ENCODE peak calls at places on chromosomes 6 and 20, in nine cellular contexts. One of them, this sample, is unnamed.

GRCh38 chr6:166485651-166486535 is 100.6 kb downstream of the RAMACL start:
- DNase-seq in ovary: no peak
- DNase-seq in adrenal gland: no peak
- DNase-seq in breast epithelium: peak; percentile 30
- DNase-seq in suprapubic skin: no peak
- DNase-seq in upper lobe of left lung: no peak
- DNase-seq in spleen: peak; percentile 70
- DNase-seq in uterus: no peak
- DNase-seq in body of pancreas: no peak
- DNase-seq in this sample: no peak

GRCh38 chr20:35558416-35558815 is 16.5 kb downstream of the ERGIC3 start:
- DNase-seq in spleen: no peak
- DNase-seq in ovary: no peak
- DNase-seq in body of pancreas: no peak
- DNase-seq in uterus: no peak
- DNase-seq in upper lobe of left lung: no peak
- DNase-seq in suprapubic skin: no peak
- DNase-seq in adrenal gland: no peak
- DNase-seq in breast epithelium: no peak
- DNase-seq in this sample: no peak

GRCh38 chr20:64116541-64117423 is 9.4 kb upstream of the NPBWR2 start:
- DNase-seq in upper lobe of left lung: peak; percentile 4
- DNase-seq in ovary: no peak
- DNase-seq in body of pancreas: no peak
- DNase-seq in breast epithelium: peak; percentile 40
- DNase-seq in suprapubic skin: peak; percentile 51
- DNase-seq in adrenal gland: peak; percentile 10
- DNase-seq in uterus: no peak
- DNase-seq in spleen: no peak
- DNase-seq in this sample: no peak

GRCh38 chr20:8901237-8902025 is 167.5 kb upstream of the PLCB4 start:
- DNase-seq in uterus: peak; percentile 69
- DNase-seq in spleen: no peak
- DNase-seq in upper lobe of left lung: no peak
- DNase-seq in suprapubic skin: no peak
- DNase-seq in breast epithelium: no peak
- DNase-seq in ovary: peak; percentile 15
- DNase-seq in adrenal gland: no peak
- DNase-seq in body of pancreas: no peak
- DNase-seq in this sample: no peak

GRCh38 chr6:65259080-65259479 is 447.9 kb downstream of the EYS start:
- DNase-seq in suprapubic skin: no peak
- DNase-seq in ovary: no peak
- DNase-seq in uterus: no peak
- DNase-seq in adrenal gland: no peak
- DNase-seq in body of pancreas: no peak
- DNase-seq in breast epithelium: no peak
- DNase-seq in upper lobe of left lung: no peak
- DNase-seq in spleen: no peak
- DNase-seq in this sample: no peak

GRCh38 chr6:89443658-89444057 is 10.7 kb downstream of the ANKRD6 start:
- DNase-seq in upper lobe of left lung: no peak
- DNase-seq in uterus: no peak
- DNase-seq in spleen: no peak
- DNase-seq in suprapubic skin: no peak
- DNase-seq in adrenal gland: no peak
- DNase-seq in breast epithelium: no peak
- DNase-seq in ovary: no peak
- DNase-seq in body of pancreas: no peak
- DNase-seq in this sample: no peak

GRCh38 chr6:152575621-152576150 is 61.5 kb downstream of the SYNE1 start:
- DNase-seq in spleen: no peak
- DNase-seq in uterus: no peak
- DNase-seq in upper lobe of left lung: peak; percentile 52
- DNase-seq in body of pancreas: no peak
- DNase-seq in adrenal gland: peak; percentile 21
- DNase-seq in ovary: no peak
- DNase-seq in breast epithelium: no peak
- DNase-seq in suprapubic skin: no peak
- DNase-seq in this sample: no peak

GRCh38 chr6:146358341-146359046 is 185.1 kb upstream of the RAB32 start:
- DNase-seq in suprapubic skin: no peak
- DNase-seq in upper lobe of left lung: no peak
- DNase-seq in spleen: no peak
- DNase-seq in ovary: no peak
- DNase-seq in adrenal gland: no peak
- DNase-seq in uterus: no peak
- DNase-seq in body of pancreas: no peak
- DNase-seq in breast epithelium: no peak
- DNase-seq in this sample: no peak

GRCh38 chr20:47466193-47466592 is 35.5 kb upstream of the NCOA3 start:
- DNase-seq in upper lobe of left lung: no peak
- DNase-seq in ovary: no peak
- DNase-seq in uterus: no peak
- DNase-seq in spleen: no peak
- DNase-seq in body of pancreas: no peak
- DNase-seq in suprapubic skin: no peak
- DNase-seq in breast epithelium: no peak
- DNase-seq in adrenal gland: no peak
- DNase-seq in this sample: no peak

GRCh38 chr20:46151936-46152335 is 33.8 kb downstream of the CD40 start:
- DNase-seq in adrenal gland: no peak
- DNase-seq in upper lobe of left lung: no peak
- DNase-seq in spleen: peak; percentile 54
- DNase-seq in uterus: no peak
- DNase-seq in suprapubic skin: no peak
- DNase-seq in breast epithelium: no peak
- DNase-seq in ovary: no peak
- DNase-seq in body of pancreas: peak; percentile 14
- DNase-seq in this sample: no peak

GRCh38 chr6:12265795-12266194 is 24.4 kb upstream of the EDN1 start:
- DNase-seq in uterus: no peak
- DNase-seq in adrenal gland: no peak
- DNase-seq in body of pancreas: no peak
- DNase-seq in suprapubic skin: no peak
- DNase-seq in spleen: no peak
- DNase-seq in ovary: no peak
- DNase-seq in upper lobe of left lung: peak; percentile 39
- DNase-seq in breast epithelium: no peak
- DNase-seq in this sample: no peak

GRCh38 chr6:12261502-12261901 is 28.7 kb upstream of the EDN1 start:
- DNase-seq in uterus: no peak
- DNase-seq in breast epithelium: no peak
- DNase-seq in adrenal gland: no peak
- DNase-seq in upper lobe of left lung: no peak
- DNase-seq in body of pancreas: no peak
- DNase-seq in suprapubic skin: no peak
- DNase-seq in ovary: no peak
- DNase-seq in spleen: no peak
- DNase-seq in this sample: no peak

GRCh38 chr6:12263403-12263802 is 26.8 kb upstream of the EDN1 start:
- DNase-seq in body of pancreas: no peak
- DNase-seq in ovary: no peak
- DNase-seq in suprapubic skin: no peak
- DNase-seq in adrenal gland: no peak
- DNase-seq in uterus: no peak
- DNase-seq in breast epithelium: no peak
- DNase-seq in spleen: no peak
- DNase-seq in upper lobe of left lung: no peak
- DNase-seq in this sample: no peak

GRCh38 chr6:12260458-12261041 is 29.6 kb upstream of the EDN1 start:
- DNase-seq in adrenal gland: no peak
- DNase-seq in ovary: no peak
- DNase-seq in uterus: no peak
- DNase-seq in upper lobe of left lung: no peak
- DNase-seq in suprapubic skin: no peak
- DNase-seq in breast epithelium: no peak
- DNase-seq in body of pancreas: no peak
- DNase-seq in spleen: no peak
- DNase-seq in this sample: no peak

DNA sequence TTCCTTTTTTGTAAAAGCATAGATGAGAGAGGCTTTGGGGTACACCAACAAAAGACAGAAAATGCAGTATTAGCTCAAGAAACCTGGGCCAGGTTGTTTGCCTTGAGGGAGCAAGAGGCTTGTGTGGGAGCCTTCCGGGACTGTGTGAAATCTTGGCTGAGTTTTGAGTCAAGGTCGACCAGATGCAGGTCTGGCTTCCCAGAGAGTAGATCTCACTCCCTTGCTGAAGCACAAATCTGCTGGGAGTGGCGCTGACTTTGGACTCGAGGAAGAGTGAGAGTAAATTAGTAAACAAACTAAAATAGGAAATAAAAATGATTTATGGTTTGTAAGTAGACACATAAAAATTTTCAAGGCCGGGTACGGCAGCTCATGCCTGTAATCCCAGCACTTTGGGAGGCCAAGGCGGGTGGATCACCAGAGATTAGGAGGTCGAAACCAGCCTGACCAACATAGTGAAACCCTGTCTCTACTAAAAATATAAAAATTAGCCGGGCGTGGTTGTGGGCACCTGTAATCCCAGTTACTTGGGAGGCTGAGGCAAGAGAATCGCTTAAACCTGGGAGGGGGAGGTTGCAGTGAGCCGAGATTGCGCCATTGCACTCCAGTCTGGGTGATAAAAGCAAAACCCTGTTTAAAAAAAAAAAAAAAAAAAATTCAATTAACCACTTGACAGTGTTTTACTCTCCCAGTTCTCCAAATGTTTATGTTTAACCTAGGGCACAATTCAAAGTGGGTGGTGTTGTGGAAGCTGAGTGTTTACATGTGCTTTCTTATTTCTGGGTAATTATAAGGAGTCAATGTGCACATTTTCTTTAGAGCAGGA is 27.7 kb upstream of the EDN1 start:
- DNase-seq in upper lobe of left lung: no peak
- DNase-seq in suprapubic skin: no peak
- DNase-seq in spleen: no peak
- DNase-seq in breast epithelium: no peak
- DNase-seq in body of pancreas: peak; percentile 46
- DNase-seq in adrenal gland: peak; percentile 39
- DNase-seq in uterus: peak; percentile 15
- DNase-seq in ovary: no peak
- DNase-seq in this sample: no peak
- TF ChIP-seq POLR2A in upper lobe of left lung: no peak
- TF ChIP-seq POLR2A in suprapubic skin: no peak
- TF ChIP-seq POLR2A in spleen: no peak
- TF ChIP-seq POLR2A in breast epithelium: no peak
- TF ChIP-seq POLR2A in body of pancreas: no peak
- TF ChIP-seq POLR2A in adrenal gland: no peak
- TF ChIP-seq POLR2A in uterus: no peak
- TF ChIP-seq POLR2A in ovary: no peak
- TF ChIP-seq POLR2A in this sample: no peak

GRCh38 chr6:113564401-113565161 is 292.6 kb upstream of the MARCKS start:
- DNase-seq in adrenal gland: peak; percentile 53
- DNase-seq in breast epithelium: peak; percentile 54
- DNase-seq in suprapubic skin: peak; percentile 81
- DNase-seq in upper lobe of left lung: peak; percentile 63
- DNase-seq in spleen: peak; percentile 85
- DNase-seq in body of pancreas: peak; percentile 87
- DNase-seq in uterus: peak; percentile 77
- DNase-seq in ovary: peak; percentile 51
- DNase-seq in this sample: peak; percentile 14
- H3K27ac ChIP-seq in adrenal gland: no peak overlapping the region
- H3K27ac ChIP-seq in breast epithelium: peak overlapping the region; percentile 68
- H3K27ac ChIP-seq in suprapubic skin: peak overlapping the region; percentile 52
- H3K27ac ChIP-seq in upper lobe of left lung: peak overlapping the region; percentile 24
- H3K27ac ChIP-seq in spleen: peak overlapping the region; percentile 50
- H3K27ac ChIP-seq in body of pancreas: peak overlapping the region; percentile 79
- H3K27ac ChIP-seq in uterus: peak overlapping the region; percentile 70
- H3K27ac ChIP-seq in ovary: no peak overlapping the region
- H3K27ac ChIP-seq in this sample: peak overlapping the region; percentile 64

DNA sequence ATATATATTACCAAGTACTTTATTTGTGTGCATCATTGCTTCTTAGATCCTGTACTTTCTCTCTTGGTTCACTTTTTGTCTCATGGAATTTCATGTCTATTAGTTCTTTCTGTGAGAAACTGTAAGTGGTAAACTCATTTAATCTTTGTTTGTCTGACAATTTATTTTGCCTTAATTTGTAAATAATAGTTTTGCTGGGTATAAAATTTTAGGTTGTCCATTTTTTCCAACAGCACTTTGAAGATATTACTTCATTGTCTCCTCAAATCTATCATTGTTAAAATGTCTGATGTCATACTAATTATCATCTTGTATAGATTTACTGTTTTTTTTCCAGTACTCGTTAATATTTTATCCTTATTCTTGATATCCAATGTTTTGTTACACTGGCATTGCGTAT is 205.2 kb upstream of the CDYL start:
- DNase-seq in ovary: no peak
- DNase-seq in spleen: no peak
- DNase-seq in suprapubic skin: no peak
- DNase-seq in uterus: no peak
- DNase-seq in body of pancreas: no peak
- DNase-seq in breast epithelium: no peak
- DNase-seq in adrenal gland: no peak
- DNase-seq in upper lobe of left lung: no peak
- DNase-seq in this sample: no peak
- H3K27me3 ChIP-seq in ovary: no peaks in the 10 kb centered on the region
- H3K27me3 ChIP-seq in spleen: no peaks in the 10 kb centered on the region
- H3K27me3 ChIP-seq in suprapubic skin: no peaks in the 10 kb centered on the region
- H3K27me3 ChIP-seq in uterus: no peaks in the 10 kb centered on the region
- H3K27me3 ChIP-seq in body of pancreas: no peaks in the 10 kb centered on the region
- H3K27me3 ChIP-seq in breast epithelium: no peaks in the 10 kb centered on the region
- H3K27me3 ChIP-seq in adrenal gland: peaks cover 4% of the 10 kb centered on the region
- H3K27me3 ChIP-seq in upper lobe of left lung: no peaks in the 10 kb centered on the region
- H3K27me3 ChIP-seq in this sample: no peaks in the 10 kb centered on the region

DNA sequence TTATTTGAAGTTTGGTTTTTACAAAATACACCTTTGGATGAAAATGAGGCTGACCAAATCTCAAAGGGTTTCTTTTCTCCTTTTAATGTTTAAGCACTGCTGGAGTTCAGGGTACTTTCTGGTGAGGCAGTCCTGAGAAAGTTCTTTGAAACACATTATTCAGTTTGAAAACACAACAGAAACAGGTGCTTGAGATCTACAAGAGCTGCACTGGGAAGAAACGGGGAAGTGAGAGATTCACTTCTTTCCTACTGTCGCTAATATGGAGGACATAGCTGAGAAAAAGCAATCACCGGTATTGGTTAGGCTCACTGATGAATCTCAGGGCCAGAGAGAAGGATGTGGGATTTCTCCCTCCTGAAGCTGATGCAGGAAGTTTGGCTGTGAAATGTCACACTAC is 22.9 kb upstream of the TMEM170B start:
- DNase-seq in spleen: no peak
- DNase-seq in breast epithelium: no peak
- DNase-seq in body of pancreas: no peak
- DNase-seq in uterus: no peak
- DNase-seq in ovary: no peak
- DNase-seq in suprapubic skin: no peak
- DNase-seq in upper lobe of left lung: no peak
- DNase-seq in adrenal gland: no peak
- DNase-seq in this sample: no peak
- TF ChIP-seq POLR2A in spleen: no peak
- TF ChIP-seq POLR2A in breast epithelium: no peak
- TF ChIP-seq POLR2A in body of pancreas: no peak
- TF ChIP-seq POLR2A in uterus: no peak
- TF ChIP-seq POLR2A in ovary: no peak
- TF ChIP-seq POLR2A in suprapubic skin: no peak
- TF ChIP-seq POLR2A in upper lobe of left lung: no peak
- TF ChIP-seq POLR2A in adrenal gland: no peak
- TF ChIP-seq POLR2A in this sample: no peak

GRCh38 chr6:12014027-12014872 is 2.1 kb downstream of the HIVEP1 start:
- DNase-seq in spleen: no peak
- DNase-seq in adrenal gland: peak; percentile 38
- DNase-seq in body of pancreas: no peak
- DNase-seq in ovary: no peak
- DNase-seq in uterus: no peak
- DNase-seq in breast epithelium: no peak
- DNase-seq in upper lobe of left lung: no peak
- DNase-seq in suprapubic skin: no peak
- DNase-seq in this sample: no peak
- H3K27ac ChIP-seq in spleen: no peak overlapping the region
- H3K27ac ChIP-seq in adrenal gland: no peak overlapping the region
- H3K27ac ChIP-seq in body of pancreas: no peak overlapping the region
- H3K27ac ChIP-seq in ovary: no peak overlapping the region
- H3K27ac ChIP-seq in uterus: peak overlapping the region; percentile 98
- H3K27ac ChIP-seq in breast epithelium: no peak overlapping the region
- H3K27ac ChIP-seq in upper lobe of left lung: peak overlapping the region; percentile 98
- H3K27ac ChIP-seq in suprapubic skin: no peak overlapping the region
- H3K27ac ChIP-seq in this sample: peak overlapping the region; percentile 97